ENCODE peak calls at places on chromosomes 5 and 9, in six cellular contexts. K, Y, I, N, R and S are unnamed samples.

GRCh38 chr5:169703803-169704202 is 66.7 kb downstream of the DOCK2 start:
- DNase-seq in R (no peak), I (no peak), K (no peak), Y (no peak), N (no peak), S (no peak)

GRCh38 chr9:84481819-84482218 is 141.3 kb upstream of the SLC28A3 start:
- DNase-seq in I (no peak), N (no peak), R (no peak), K (no peak), Y (no peak), S (no peak)

GRCh38 chr9:36150529-36151305 is 14.2 kb downstream of the GLIPR2 start:
- DNase-seq in K (no peak), I (no peak), Y (no peak), R (no peak), N (no peak), S (no peak)

GRCh38 chr5:16713386-16713928 is 96.7 kb upstream of the RETREG1 start:
- DNase-seq in R (no peak), N (no peak), I (no peak), K (peak; percentile 18), Y (no peak), S (peak; percentile 70)

GRCh38 chr5:170429014-170429413 is 39.8 kb upstream of the KCNMB1 start:
- DNase-seq in R (peak; percentile 32), Y (no peak), N (no peak), I (no peak), K (no peak), S (no peak)

GRCh38 chr5:151224372-151224771 is 480 bp upstream of the CCDC69 start:
- DNase-seq in I (no peak), Y (peak; percentile 3), K (no peak), R (no peak), N (no peak), S (no peak)

GRCh38 chr5:172412724-172413260 is 41.5 kb downstream of the SH3PXD2B start:
- DNase-seq in Y (no peak), R (peak; percentile 78), N (no peak), K (peak; percentile 64), I (peak; percentile 93), S (no peak)

GRCh38 chr9:8338249-8338721 is 538.7 kb upstream of the DMAC1 start:
- DNase-seq in K (peak; percentile 27), Y (no peak), N (no peak), I (no peak), R (no peak), S (no peak)

GRCh38 chr5:60399507-60399906 is 300.5 kb downstream of the DEPDC1B start:
- DNase-seq in I (no peak), R (peak; percentile 49), Y (no peak), N (no peak), K (no peak), S (no peak)

DNA sequence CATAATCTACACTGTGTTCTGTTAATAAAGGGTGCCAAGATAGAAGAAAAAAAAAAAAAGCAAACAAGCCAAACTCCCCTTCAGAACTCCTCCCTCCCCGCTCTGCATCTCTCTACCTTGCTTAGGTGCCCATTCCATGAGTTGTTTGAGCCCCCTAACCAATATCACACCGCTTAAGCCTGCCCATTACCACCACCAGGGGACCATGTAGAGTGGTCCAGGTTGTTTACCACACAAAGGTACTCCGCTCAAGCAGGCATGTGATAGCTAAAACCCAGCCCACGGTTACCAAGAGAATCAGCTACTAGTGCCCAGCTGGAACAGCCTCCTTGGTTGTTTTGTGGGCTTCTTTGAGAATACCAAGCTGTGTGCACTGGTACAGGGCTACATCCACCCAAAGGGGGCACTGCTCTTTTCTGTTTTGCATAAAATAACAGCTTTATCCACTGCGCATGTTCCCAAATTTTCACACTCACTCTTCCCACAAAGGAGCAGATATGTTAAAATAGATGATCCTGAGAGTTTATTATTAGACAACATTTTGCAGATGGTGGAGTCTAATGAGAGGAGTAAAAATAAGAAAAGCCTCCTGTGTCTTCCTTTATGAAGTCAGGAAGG is 304.1 kb downstream of the DEPDC1B start:
- DNase-seq in K (no peak), N (no peak), R (no peak), Y (no peak), I (no peak), S (no peak)
- TF ChIP-seq CTCF in K (no peak), N (no peak), R (no peak), Y (no peak), I (no peak), S (peak; percentile 43)

DNA sequence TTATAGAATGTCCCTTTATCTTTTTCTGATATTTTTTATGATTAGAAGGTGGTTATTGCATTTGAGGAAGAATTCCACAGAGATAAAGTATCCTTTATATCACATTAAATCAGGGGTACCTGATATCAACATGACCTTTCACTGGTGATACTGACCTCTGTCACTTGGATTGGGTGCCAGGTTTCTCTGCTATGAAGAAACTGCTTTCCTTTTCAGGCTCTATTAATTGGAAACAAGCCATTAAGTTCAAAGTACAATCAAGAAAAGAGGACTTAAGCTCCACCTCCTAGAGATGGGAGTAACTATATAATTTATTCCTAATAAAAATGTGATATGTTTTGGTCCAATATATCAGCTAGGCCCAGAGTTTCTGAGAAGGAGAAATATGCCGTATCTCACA is 514.6 kb upstream of the TYRP1 start:
- DNase-seq in R (no peak), Y (no peak), K (peak; percentile 7), N (no peak), I (no peak), S (no peak)
- TF ChIP-seq CTCF in R (no peak), Y (no peak), K (no peak), N (no peak), I (no peak), S (no peak)

GRCh38 chr5:7392401-7393024 is 3.4 kb upstream of the ADCY2 start:
- DNase-seq in K (peak; percentile 39), I (no peak), Y (no peak), R (no peak), N (peak; percentile 15), S (peak; percentile 40)
- TF ChIP-seq CTCF in K (peak; percentile 52), I (peak; percentile 67), Y (no peak), R (peak; percentile 27), N (peak; percentile 84), S (peak; percentile 38)

GRCh38 chr5:146052780-146053179 is 52.6 kb downstream of the PLAC8L1 start:
- DNase-seq in R (no peak), I (no peak), Y (no peak), K (no peak), N (no peak), S (no peak)
- TF ChIP-seq CTCF in R (no peak), I (no peak), Y (no peak), K (no peak), N (peak; percentile 47), S (no peak)

GRCh38 chr5:90802695-90803317 is 244.2 kb downstream of the ADGRV1 start:
- DNase-seq in N (peak; percentile 39), R (no peak), I (no peak), Y (no peak), K (peak; percentile 41), S (peak; percentile 35)
- TF ChIP-seq CTCF in N (peak; percentile 84), R (peak; percentile 53), I (peak; percentile 48), Y (peak; percentile 40), K (peak; percentile 53), S (peak; percentile 79)

DNA sequence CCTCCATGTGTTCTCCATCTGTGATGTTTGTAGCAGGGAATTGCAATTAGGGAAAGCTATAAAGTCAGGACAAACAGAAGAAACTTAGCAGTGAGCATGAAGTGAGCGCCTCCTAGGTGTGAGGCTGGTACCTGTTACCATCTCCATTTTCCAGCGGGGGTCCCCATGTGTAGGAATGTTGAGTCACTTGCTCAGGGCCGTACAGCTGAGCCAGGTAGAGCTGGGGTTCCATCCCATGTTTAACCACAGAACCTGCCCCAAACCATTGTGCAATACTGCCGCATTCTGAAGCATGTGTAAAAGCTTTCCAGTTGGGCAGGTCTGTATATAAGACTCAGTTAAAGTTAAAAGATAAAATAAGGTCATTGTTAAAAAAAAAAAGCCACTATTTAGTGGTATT is 62.7 kb downstream of the NDFIP1 start:
- DNase-seq in Y (no peak), I (no peak), K (no peak), N (no peak), R (no peak), S (no peak)
- TF ChIP-seq CTCF in Y (no peak), I (no peak), K (no peak), N (no peak), R (no peak), S (no peak)

GRCh38 chr5:75482482-75482881 is 28.9 kb downstream of the CERT1 start:
- DNase-seq in N (no peak), R (no peak), Y (no peak), K (no peak), I (no peak), S (no peak)
- TF ChIP-seq CTCF in N (no peak), R (no peak), Y (no peak), K (no peak), I (no peak), S (no peak)

GRCh38 chr5:14870347-14871083 is 1.1 kb downstream of the ANKH start:
- DNase-seq in Y (no peak), R (peak; percentile 20), K (no peak), I (peak; percentile 20), N (no peak), S (peak; percentile 7)
- TF ChIP-seq CTCF in Y (no peak), R (no peak), K (no peak), I (peak; percentile 8), N (no peak), S (no peak)

GRCh38 chr9:134337469-134337868 is 11.2 kb downstream of the RXRA start:
- DNase-seq in Y (no peak), K (no peak), R (no peak), N (no peak), I (no peak), S (no peak)
- TF ChIP-seq CTCF in Y (no peak), K (no peak), R (no peak), N (no peak), I (no peak), S (no peak)

DNA sequence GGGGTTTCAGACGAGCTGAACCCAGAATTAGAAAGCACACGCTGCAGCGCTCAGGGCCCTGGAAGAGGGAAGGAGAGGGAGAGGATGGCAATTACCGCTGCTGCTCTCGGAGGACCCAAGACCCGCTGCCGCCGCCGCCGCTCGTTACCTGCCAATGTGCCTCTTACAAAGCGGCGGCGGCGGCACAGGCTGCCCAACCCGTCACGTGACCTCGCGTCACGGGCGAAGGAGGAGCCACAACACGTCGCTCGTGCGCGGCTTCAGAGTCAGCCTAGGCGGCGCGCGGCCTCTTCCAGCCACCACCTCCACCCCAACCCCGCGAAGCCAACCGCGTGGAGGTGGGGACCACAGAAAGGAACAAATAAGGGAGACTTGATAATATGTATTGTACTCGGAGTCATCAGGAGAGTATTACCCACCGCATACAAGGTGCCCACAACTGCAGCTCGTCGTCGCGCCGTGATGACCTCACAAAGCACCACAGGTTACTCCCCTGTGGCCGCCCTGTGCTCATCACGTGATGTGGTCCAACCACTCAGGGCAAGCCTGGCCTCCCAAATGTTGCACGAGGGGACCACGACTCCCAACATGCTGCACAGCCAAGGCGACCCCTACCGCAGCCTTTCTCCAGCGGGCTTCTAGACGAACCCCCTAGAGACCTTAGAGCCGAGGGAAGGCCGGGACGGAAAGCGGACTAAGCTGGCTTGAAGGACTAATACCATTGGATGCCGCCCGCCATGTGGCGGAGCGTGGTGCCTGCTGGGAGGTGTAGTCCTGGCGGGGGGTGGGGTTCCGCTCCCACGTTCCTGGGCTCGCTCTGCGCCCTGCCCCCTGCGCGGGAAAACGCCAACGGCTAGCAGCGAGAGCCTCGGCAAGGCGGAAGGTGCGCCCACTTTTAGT is at the start of gene UBAP2:
- DNase-seq in N (peak; percentile 92), R (peak; percentile 99), I (peak; percentile 97), Y (peak; percentile 98), K (peak; percentile 98), S (peak; percentile 94)
- TF ChIP-seq CTCF in N (peak; percentile 28), R (peak; percentile 34), I (no peak), Y (no peak), K (no peak), S (no peak)